ENCODE peak calls at places on chromosomes 2 and 18, in eight cellular contexts. K is upper lobe of right lung, B is heart left ventricle, X is fibroblast of lung, T is tibial nerve, S is SK-N-SH, I is GM23248, Y is lung. Z is an unnamed sample.

GRCh38 chr2:147531299-147531698 is 313.5 kb upstream of the ACVR2A start:
- DNase-seq in K (no peak), B (no peak), X (peak; percentile 34), T (no peak), S (no peak), I (no peak), Y (no peak), Z (no peak)

GRCh38 chr2:74457129-74457548 is 1.1 kb upstream of the WBP1 start:
- DNase-seq in K (no peak), B (no peak), X (peak; percentile 22), T (no peak), S (no peak), I (no peak), Y (no peak), Z (no peak)

GRCh38 chr2:62293490-62294212 is 97.7 kb downstream of the B3GNT2 start:
- DNase-seq in K (peak; percentile 90), B (peak; percentile 45), X (peak; percentile 26), T (peak; percentile 30), S (peak; percentile 48), I (no peak), Y (peak; percentile 80), Z (peak; percentile 23)

GRCh38 chr2:119119076-119119710 is 39.4 kb downstream of the C1QL2 start:
- DNase-seq in K (no peak), B (no peak), X (no peak), T (no peak), S (no peak), I (no peak), Y (no peak), Z (no peak)

GRCh38 chr2:33265584-33266338 is 210.7 kb upstream of the RASGRP3 start:
- DNase-seq in K (no peak), B (no peak), X (no peak), T (no peak), S (no peak), I (peak; percentile 66), Y (no peak), Z (no peak)

GRCh38 chr2:39469807-39470206 is 32.7 kb upstream of the MAP4K3 start:
- DNase-seq in K (no peak), B (peak; percentile 29), X (peak; percentile 40), T (no peak), S (no peak), I (peak; percentile 62), Y (no peak), Z (no peak)

GRCh38 chr2:11582526-11583202 is 48.8 kb downstream of the GREB1 start:
- DNase-seq in K (no peak), B (peak; percentile 45), X (peak; percentile 56), T (peak; percentile 69), S (peak; percentile 84), I (peak; percentile 48), Y (peak; percentile 67), Z (peak; percentile 89)

GRCh38 chr18:55838841-55839240 is 250.8 kb upstream of the TCF4 start:
- DNase-seq in K (no peak), B (no peak), X (peak; percentile 21), T (no peak), S (no peak), I (peak; percentile 82), Y (no peak), Z (no peak)

GRCh38 chr2:130827502-130828251 is 9.0 kb upstream of the ARHGEF4 start:
- DNase-seq in K (no peak), B (no peak), X (peak; percentile 21), T (no peak), S (no peak), I (peak; percentile 36), Y (no peak), Z (no peak)

GRCh38 chr2:190838492-190838910 is 42.1 kb upstream of the GLS start:
- DNase-seq in K (no peak), B (no peak), X (peak; percentile 75), T (no peak), S (no peak), I (peak; percentile 85), Y (no peak), Z (no peak)

GRCh38 chr18:23585007-23585871 is 1.1 kb downstream of the NPC1 start:
- DNase-seq in K (no peak), B (peak; percentile 33), X (no peak), T (no peak), S (peak; percentile 25), I (peak; percentile 61), Y (peak; percentile 37), Z (no peak)

GRCh38 chr2:30777662-30778505 is 29.4 kb downstream of the CAPN13 start:
- DNase-seq in K (no peak), B (no peak), X (no peak), T (no peak), S (no peak), I (no peak), Y (no peak), Z (no peak)

GRCh38 chr2:231017250-231017636 is 20.1 kb upstream of the C2orf72 start:
- DNase-seq in K (no peak), B (no peak), X (no peak), T (peak; percentile 16), S (no peak), I (no peak), Y (no peak), Z (no peak)

GRCh38 chr2:37610638-37611289 is 60.7 kb downstream of the CDC42EP3 start:
- DNase-seq in K (no peak), B (no peak), X (no peak), T (no peak), S (no peak), I (peak; percentile 36), Y (no peak), Z (no peak)

GRCh38 chr18:79922971-79923411 is 28.5 kb downstream of the SLC66A2 start:
- DNase-seq in K (peak; percentile 48), B (peak; percentile 16), X (no peak), T (no peak), S (no peak), I (no peak), Y (no peak), Z (no peak)

DNA sequence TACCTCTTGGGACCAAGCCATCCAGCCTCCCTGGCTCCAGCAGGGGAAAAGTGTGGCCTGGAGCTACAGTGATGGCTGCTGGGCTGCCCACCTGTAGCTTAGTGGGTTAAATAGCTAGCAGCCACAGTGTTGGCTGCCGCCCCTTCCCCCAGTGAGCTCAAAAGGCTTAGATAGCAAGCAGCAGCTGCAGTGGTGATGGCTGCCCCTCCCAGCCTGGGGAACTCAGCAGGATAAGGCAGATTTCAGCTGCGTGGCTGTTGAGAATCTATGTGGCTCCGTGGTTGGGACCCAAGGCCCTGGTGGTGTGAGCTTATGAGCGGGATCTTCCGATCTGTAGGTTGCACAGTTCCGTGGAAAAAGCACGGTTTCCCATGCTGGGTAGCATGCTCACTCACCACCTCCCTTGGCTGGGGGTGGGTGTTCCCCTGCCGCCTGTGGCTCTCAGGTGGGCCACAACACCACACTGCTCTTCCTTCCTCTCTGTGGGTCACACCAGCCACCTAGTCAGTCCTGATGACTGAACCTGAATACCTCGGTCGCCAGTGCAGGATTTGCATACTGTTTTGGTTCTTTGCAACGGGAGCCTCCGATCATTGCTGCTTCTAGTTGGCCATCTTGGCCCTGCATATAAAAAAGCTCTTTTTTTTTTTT is 946.5 kb upstream of the FAM98A start:
- DNase-seq in K (no peak), B (no peak), X (no peak), T (no peak), S (no peak), I (no peak), Y (no peak), Z (no peak)
- H3K36me3 ChIP-seq in K (no peaks in the 10 kb centered on the region), B (no peaks in the 10 kb centered on the region), X (no peaks in the 10 kb centered on the region), T (no peaks in the 10 kb centered on the region), S (no peaks in the 10 kb centered on the region), I (no peaks in the 10 kb centered on the region), Y (no peaks in the 10 kb centered on the region), Z (no peaks in the 10 kb centered on the region)

DNA sequence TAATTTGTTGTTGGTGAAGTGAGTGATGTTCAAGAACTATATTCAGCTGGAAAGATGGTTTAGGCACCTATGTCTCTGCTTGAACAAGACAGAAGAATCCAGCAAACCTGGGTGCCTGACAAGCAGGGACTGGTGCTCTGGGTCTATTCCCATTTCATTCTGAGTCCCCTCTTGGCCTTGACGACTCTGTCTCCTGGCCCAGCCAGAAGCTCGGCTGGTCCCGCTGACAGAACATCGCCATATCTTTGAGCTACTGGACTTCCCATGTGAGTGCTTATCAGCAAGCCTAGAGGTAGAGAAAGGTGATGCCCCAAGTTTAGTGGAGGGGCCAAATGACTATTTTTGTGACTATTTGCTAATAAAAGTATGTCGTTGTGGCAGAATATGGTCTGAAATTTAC is 48.2 kb downstream of the SDC1 start:
- DNase-seq in K (no peak), B (no peak), X (no peak), T (no peak), S (no peak), I (no peak), Y (no peak), Z (no peak)
- H3K27ac ChIP-seq in K (peak overlapping the region; percentile 73), B (no peak overlapping the region), X (no peak overlapping the region), T (no peak overlapping the region), S (no peak overlapping the region), I (no peak overlapping the region), Y (peak overlapping the region; percentile 20), Z (no peak overlapping the region)

DNA sequence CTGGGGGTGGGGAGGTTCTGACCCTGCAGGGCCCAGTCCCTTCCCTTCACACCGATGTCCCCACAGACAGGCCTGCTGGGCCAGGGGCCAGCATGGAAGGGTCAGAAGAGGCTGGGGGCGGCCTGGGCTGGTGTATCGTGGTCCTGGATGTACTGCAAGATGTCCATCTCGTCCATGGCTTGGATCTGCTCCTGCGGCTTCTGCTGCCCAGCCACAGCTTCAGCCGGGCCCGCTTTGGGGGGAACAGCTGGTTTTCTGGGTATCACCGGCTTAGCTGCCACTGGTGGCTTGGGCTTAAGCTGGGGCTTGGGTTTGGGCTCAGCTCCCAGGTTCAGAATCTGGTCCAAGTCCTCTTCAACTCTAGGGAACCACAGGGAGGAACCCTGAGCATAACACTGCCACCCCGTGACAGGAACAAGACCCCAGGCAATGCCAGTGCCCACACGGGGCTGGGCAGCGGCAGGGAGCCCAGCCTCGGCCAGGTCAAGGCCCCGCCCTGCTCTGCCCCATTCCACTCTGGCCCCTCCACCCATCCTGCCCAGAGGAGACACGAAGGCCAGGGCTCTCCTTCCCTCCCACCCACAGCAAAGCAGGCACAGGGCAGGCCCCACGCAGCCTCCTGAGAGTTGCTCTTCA is 31.9 kb downstream of the HS1BP3 start:
- DNase-seq in K (peak; percentile 62), B (peak; percentile 30), X (no peak), T (peak; percentile 16), S (no peak), I (no peak), Y (no peak), Z (peak; percentile 57)
- H3K36me3 ChIP-seq in K (peaks cover 46% of the 10 kb centered on the region), B (peaks cover 41% of the 10 kb centered on the region), X (peaks cover 4% of the 10 kb centered on the region), T (peaks cover 11% of the 10 kb centered on the region), S (peaks cover 30% of the 10 kb centered on the region), I (no peaks in the 10 kb centered on the region), Y (peaks cover 37% of the 10 kb centered on the region), Z (no peaks in the 10 kb centered on the region)

GRCh38 chr18:10054366-10054765 is 140.6 kb downstream of the VAPA start:
- DNase-seq in K (no peak), B (no peak), X (no peak), T (no peak), S (no peak), I (no peak), Y (no peak), Z (no peak)

GRCh38 chr18:10051877-10052631 is 138.2 kb downstream of the VAPA start:
- DNase-seq in K (no peak), B (peak; percentile 56), X (peak; percentile 98), T (peak; percentile 62), S (no peak), I (peak; percentile 78), Y (peak; percentile 37), Z (peak; percentile 53)

GRCh38 chr18:10053861-10054260 is 140.0 kb downstream of the VAPA start:
- DNase-seq in K (no peak), B (no peak), X (no peak), T (no peak), S (no peak), I (no peak), Y (no peak), Z (no peak)

GRCh38 chr18:10050956-10051355 is 137.1 kb downstream of the VAPA start:
- DNase-seq in K (no peak), B (no peak), X (peak; percentile 41), T (no peak), S (no peak), I (no peak), Y (no peak), Z (no peak)

GRCh38 chr18:10052871-10053270 is 139.1 kb downstream of the VAPA start:
- DNase-seq in K (no peak), B (no peak), X (no peak), T (no peak), S (no peak), I (no peak), Y (no peak), Z (no peak)
- H3K27ac ChIP-seq in K (no peak overlapping the region), B (no peak overlapping the region), X (no peak overlapping the region), T (peak overlapping the region; percentile 73), S (no peak overlapping the region), I (no peak overlapping the region), Y (no peak overlapping the region), Z (no peak overlapping the region)

Z was measured in psoas muscle.